ENCODE peak calls at places on chromosomes 16 and 17, in seven cellular contexts. D is GM12878, U is H1, Y is SK-N-SH, W is HCT116, R is HepG2, A is K562. E is an unnamed sample.

GRCh38 chr16:17773698-17774101 is 302.9 kb upstream of the XYLT1 start:
- DNase-seq in W (no peak), A (no peak), R (no peak), U (no peak), D (no peak), Y (peak), E (peak)

GRCh38 chr16:30395992-30396560 is 856 bp downstream of the ZNF48 start:
- DNase-seq in Y (peak), U (no peak), R (no peak), W (no peak), A (peak), D (no peak), E (no peak)

GRCh38 chr17:36940313-36941264 is 3.3 kb downstream of the LHX1 start:
- DNase-seq in U (no peak), A (no peak), W (no peak), Y (no peak), R (no peak), D (no peak), E (no peak)

GRCh38 chr17:76623271-76624146 is 20.0 kb downstream of the ST6GALNAC1 start:
- DNase-seq in R (peak), Y (peak), A (peak), U (no peak), D (no peak), W (peak), E (peak)

GRCh38 chr16:11333010-11333409 is 12.2 kb upstream of the RMI2 start:
- DNase-seq in A (no peak), R (no peak), W (no peak), U (no peak), D (no peak), Y (no peak), E (no peak)

GRCh38 chr16:4290236-4290830 is 17.5 kb upstream of the TFAP4 start:
- DNase-seq in D (no peak), Y (peak), U (no peak), R (peak), A (no peak), W (peak), E (peak)

GRCh38 chr17:38357488-38358123 is 6.0 kb downstream of the SOCS7 start:
- DNase-seq in U (no peak), Y (peak), R (no peak), W (no peak), A (no peak), D (no peak), E (no peak)

GRCh38 chr17:20284018-20284417 is 183.3 kb downstream of the LGALS9B start:
- DNase-seq in A (no peak), R (no peak), U (no peak), Y (no peak), W (no peak), D (no peak), E (no peak)

GRCh38 chr17:27559996-27560481 is 70.9 kb upstream of the LGALS9 start:
- DNase-seq in D (no peak), Y (peak), U (no peak), A (no peak), W (no peak), R (no peak), E (no peak)

GRCh38 chr16:78098544-78099371 is 696 bp upstream of the WWOX start:
- DNase-seq in D (no peak), R (no peak), W (no peak), Y (no peak), A (peak), U (no peak), E (no peak)

GRCh38 chr17:31052187-31052889 is 42.4 kb upstream of the NF1 start:
- DNase-seq in Y (no peak), R (peak), W (peak), A (peak), U (no peak), D (no peak), E (peak)

GRCh38 chr17:41456206-41456605 is 11.0 kb downstream of the KRT32 start:
- DNase-seq in R (peak), Y (no peak), A (no peak), U (no peak), D (no peak), W (no peak), E (peak)

GRCh38 chr17:19554393-19554792 is 20.7 kb downstream of the SLC47A1 start:
- DNase-seq in A (no peak), D (no peak), W (no peak), R (peak), Y (no peak), U (no peak), E (no peak)

GRCh38 chr16:5025171-5025632 is 8.5 kb downstream of the NAGPA start:
- DNase-seq in R (no peak), A (peak), W (no peak), U (peak), D (no peak), Y (no peak), E (peak)

GRCh38 chr16:23518435-23518891 is 8.2 kb upstream of the GGA2 start:
- DNase-seq in U (no peak), Y (no peak), R (no peak), W (no peak), D (no peak), A (peak), E (no peak)

GRCh38 chr16:3536271-3536671 is 35.5 kb downstream of the CLUAP1 start:
- DNase-seq in U (no peak), Y (no peak), W (no peak), R (no peak), A (no peak), D (no peak), E (no peak)

GRCh38 chr17:58088624-58089023 is 5.4 kb downstream of the DYNLL2 start:
- DNase-seq in W (no peak), U (no peak), A (no peak), R (no peak), D (no peak), Y (no peak), E (no peak)

GRCh38 chr17:5272313-5272712 is 9.8 kb upstream of the RABEP1 start:
- DNase-seq in R (no peak), U (no peak), Y (peak), D (no peak), W (no peak), A (no peak), E (no peak)

GRCh38 chr16:10693889-10694288 is 841 bp downstream of the TEKT5 start:
- DNase-seq in D (no peak), W (no peak), Y (no peak), A (no peak), U (no peak), R (no peak), E (no peak)

GRCh38 chr16:52496051-52496876 is 50.7 kb downstream of the TOX3 start:
- DNase-seq in D (no peak), A (no peak), W (no peak), Y (no peak), U (no peak), R (peak), E (no peak)

GRCh38 chr16:89116341-89117238 is 22.9 kb downstream of the ACSF3 start:
- DNase-seq in A (no peak), R (no peak), W (no peak), U (no peak), D (no peak), Y (no peak), E (no peak)

GRCh38 chr17:75762513-75763268 is 2.3 kb downstream of the GALK1 start:
- DNase-seq in R (no peak), A (no peak), W (no peak), Y (no peak), U (no peak), D (no peak), E (no peak)

GRCh38 chr17:6526362-6527152 is 29.8 kb downstream of the PITPNM3 start:
- DNase-seq in A (peak), U (no peak), D (no peak), Y (no peak), R (no peak), W (no peak), E (no peak)

GRCh38 chr17:73492802-73493139 is 151.5 kb downstream of the SDK2 start:
- DNase-seq in U (no peak), R (no peak), Y (peak), D (no peak), A (no peak), W (no peak), E (no peak)

GRCh38 chr16:64695684-64696083 is 426.2 kb downstream of the CDH11 start:
- DNase-seq in D (no peak), A (no peak), W (no peak), Y (no peak), U (no peak), R (no peak), E (no peak)

GRCh38 chr17:36673637-36674277 is 72.4 kb downstream of the MRM1 start:
- DNase-seq in D (no peak), W (no peak), Y (no peak), R (no peak), A (no peak), U (no peak), E (no peak)

GRCh38 chr16:64172652-64173051 is 949.2 kb downstream of the CDH11 start:
- DNase-seq in D (no peak), U (no peak), A (no peak), R (no peak), W (no peak), Y (no peak), E (no peak)

GRCh38 chr17:44766409-44767038 is 7.7 kb downstream of the ADAM11 start:
- DNase-seq in A (no peak), Y (no peak), R (no peak), D (no peak), U (no peak), W (no peak), E (no peak)

GRCh38 chr16:842061-842476 is 41.5 kb upstream of the GNG13 start:
- DNase-seq in U (no peak), A (peak), R (no peak), W (no peak), Y (no peak), D (no peak), E (no peak)

GRCh38 chr17:27597188-27597580 is 33.8 kb upstream of the LGALS9 start:
- DNase-seq in A (no peak), U (no peak), W (no peak), R (no peak), D (no peak), Y (no peak), E (no peak)

GRCh38 chr17:77140878-77141767 is at the start of gene SEC14L1:
- DNase-seq in R (peak), W (no peak), D (no peak), A (peak), U (peak), Y (peak), E (no peak)

GRCh38 chr16:29806096-29806579 is at the start of gene MAZ:
- DNase-seq in A (peak), R (no peak), Y (peak), D (no peak), U (no peak), W (peak), E (no peak)

GRCh38 chr16:57645691-57646387 is 17.4 kb downstream of the ADGRG1 start:
- DNase-seq in A (no peak), W (no peak), U (no peak), D (no peak), Y (no peak), R (no peak), E (no peak)

GRCh38 chr17:30950669-30951399 is 20.0 kb upstream of the RNF135 start:
- DNase-seq in Y (peak), A (no peak), R (peak), W (no peak), U (no peak), D (no peak), E (no peak)

GRCh38 chr16:19757026-19757425 is 39.0 kb downstream of the IQCK start:
- DNase-seq in W (no peak), U (no peak), D (no peak), A (no peak), R (no peak), Y (no peak), E (no peak)

GRCh38 chr17:73342057-73342522 is 30.3 kb upstream of the CDC42EP4 start:
- DNase-seq in A (no peak), Y (peak), U (peak), R (no peak), D (peak), W (no peak), E (no peak)

DNA sequence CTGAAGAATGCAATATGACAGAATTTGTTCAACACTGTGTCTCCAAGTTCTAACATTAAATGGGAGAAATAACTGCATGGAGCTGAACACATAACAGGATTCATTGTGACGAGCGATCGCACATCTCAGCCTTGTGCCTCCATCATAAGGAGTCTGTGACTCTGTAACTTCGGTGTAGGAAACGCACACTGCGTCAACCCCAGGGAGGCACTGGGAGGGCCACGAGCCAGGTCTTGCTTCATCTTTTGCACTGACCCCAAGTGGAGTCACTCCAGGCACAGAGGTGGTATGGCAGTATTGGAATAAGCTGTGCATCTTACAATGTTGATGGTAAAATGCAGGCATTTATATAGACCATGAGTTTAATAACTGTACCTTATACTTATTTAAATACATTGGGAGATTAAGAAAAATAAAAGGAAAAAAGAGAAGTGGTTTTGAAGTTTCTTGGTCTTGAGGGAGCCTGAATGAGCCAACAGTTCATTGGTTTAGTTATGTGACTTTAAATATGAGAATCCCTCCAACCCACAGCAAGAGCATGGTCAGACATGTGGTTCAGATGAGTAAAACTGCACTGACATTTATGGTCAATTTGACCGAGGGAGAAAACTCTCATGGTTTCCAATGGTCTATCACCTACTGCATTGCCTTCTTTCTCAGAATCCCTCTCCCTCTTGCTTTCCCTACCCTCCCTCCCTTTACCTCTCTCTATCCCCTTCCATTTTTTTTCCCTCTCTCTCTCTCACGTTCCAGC is 5.7 kb upstream of the PMP22 start:
- DNase-seq in Y (no peak), D (no peak), U (no peak), A (no peak), W (no peak), R (no peak), E (no peak)
- TF ChIP-seq JUND in Y (no peak), D (no peak), U (no peak), A (no peak), W (no peak), R (no peak), E (no peak)

DNA sequence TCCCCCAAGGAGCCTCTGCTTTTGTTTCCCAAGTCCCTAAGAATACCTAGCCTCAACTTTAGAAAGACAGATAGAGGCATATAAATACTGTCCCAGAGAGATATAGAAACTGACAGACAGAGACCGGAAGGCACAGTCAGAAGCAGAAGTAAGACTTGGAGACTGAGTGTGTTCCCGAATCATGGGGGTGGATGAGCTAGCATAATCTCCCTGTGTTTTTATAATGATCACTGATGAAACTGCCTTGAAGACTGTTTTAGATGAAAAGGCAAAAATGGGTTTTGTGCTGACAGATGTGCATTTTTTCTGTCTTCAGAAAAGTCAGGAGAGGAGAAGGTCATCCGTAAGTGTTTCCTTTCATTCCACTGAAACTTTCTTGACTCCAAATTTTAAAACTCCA is 8.3 kb upstream of the PSMD3 start:
- DNase-seq in D (no peak), R (no peak), W (no peak), A (peak), Y (no peak), U (no peak), E (no peak)
- TF ChIP-seq JUND in D (no peak), R (no peak), W (no peak), A (no peak), Y (no peak), U (no peak), E (no peak)

GRCh38 chr16:27436921-27437650 is 35.1 kb downstream of the IL21R start:
- DNase-seq in U (no peak), A (no peak), W (no peak), R (no peak), Y (peak), D (no peak), E (no peak)
- TF ChIP-seq JUND in U (no peak), A (no peak), W (no peak), R (no peak), Y (no peak), D (no peak), E (no peak)

DNA sequence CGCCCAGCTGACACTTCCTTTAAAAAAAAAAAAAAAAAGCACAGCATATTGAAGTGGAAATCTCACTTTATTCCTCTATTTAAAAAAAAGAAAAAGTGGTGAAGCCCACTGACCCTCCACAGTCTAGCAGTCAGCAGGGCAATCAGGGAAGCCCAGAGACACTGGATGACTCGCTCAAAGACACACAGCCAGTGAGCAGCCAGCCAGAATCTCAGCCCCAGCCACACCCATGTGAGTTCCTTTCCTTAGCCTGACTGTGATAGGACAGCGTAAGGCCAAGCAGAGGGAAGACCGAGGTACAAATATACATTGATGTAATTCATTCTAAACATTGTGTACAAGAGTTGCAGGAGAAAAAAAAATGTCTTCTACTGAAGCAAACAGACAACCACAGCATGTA is 22.5 kb downstream of the XPO6 start:
- DNase-seq in W (no peak), Y (no peak), R (no peak), D (no peak), U (no peak), A (no peak), E (no peak)
- TF ChIP-seq JUND in W (no peak), Y (no peak), R (no peak), D (no peak), U (no peak), A (no peak), E (no peak)

DNA sequence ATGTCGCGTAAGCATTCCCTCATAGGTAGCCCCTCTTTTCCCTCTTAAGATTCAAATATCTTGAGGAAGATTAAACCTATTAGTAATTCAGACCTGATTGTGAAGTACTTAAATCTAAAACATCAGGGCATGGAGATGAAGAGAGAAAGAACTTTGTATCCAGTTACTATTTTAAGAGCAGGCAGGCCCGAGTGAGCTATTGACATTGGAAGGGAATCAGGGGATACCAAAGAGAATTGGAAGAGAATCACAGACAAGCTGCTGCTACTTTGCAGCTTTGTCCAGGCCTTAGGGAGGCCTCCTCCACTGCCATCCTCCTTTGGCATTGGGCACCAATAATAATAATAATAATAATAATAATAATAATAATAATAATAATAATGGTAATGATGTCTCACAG is 170.5 kb downstream of the MRTFB start:
- DNase-seq in W (no peak), D (no peak), R (no peak), U (no peak), A (no peak), Y (no peak), E (no peak)
- TF ChIP-seq JUND in W (no peak), D (no peak), R (no peak), U (no peak), A (no peak), Y (no peak), E (no peak)